ENCODE peak calls at places on chromosomes 7 and 10, in four cellular contexts. I, J, G and L are unnamed samples.

GRCh38 chr10:127563718-127564553 is 14.8 kb downstream of the NPS start:
- DNase-seq in I (no peak), J (no peak), G (peak), L (no peak)

GRCh38 chr10:48599830-48600134 is 5.1 kb downstream of the ARHGAP22 start:
- DNase-seq in I (no peak), J (no peak), G (no peak), L (no peak)

GRCh38 chr10:84571146-84571545 is 242.8 kb downstream of the CCSER2 start:
- DNase-seq in I (no peak), J (no peak), G (no peak), L (no peak)

GRCh38 chr10:113746188-113746950 is 5.1 kb upstream of the PLEKHS1 start:
- DNase-seq in I (no peak), J (no peak), G (no peak), L (no peak)

GRCh38 chr10:96660297-96660696 is 60.0 kb downstream of the PIK3AP1 start:
- DNase-seq in I (no peak), J (no peak), G (no peak), L (no peak)

GRCh38 chr10:118712080-118712479 is 42.7 kb downstream of the CACUL1 start:
- DNase-seq in I (no peak), J (no peak), G (no peak), L (no peak)

GRCh38 chr7:33195264-33195663 is 65.9 kb downstream of the BBS9 start:
- DNase-seq in I (no peak), J (no peak), G (peak), L (no peak)

GRCh38 chr10:132817701-132818211 is 31.8 kb upstream of the NKX6-2 start:
- DNase-seq in I (peak), J (no peak), G (no peak), L (no peak)

GRCh38 chr10:89602919-89603318 is 42.1 kb downstream of the PANK1 start:
- DNase-seq in I (no peak), J (no peak), G (no peak), L (no peak)

GRCh38 chr7:12884033-12884432 is 196.6 kb downstream of the ARL4A start:
- DNase-seq in I (no peak), J (no peak), G (no peak), L (no peak)

GRCh38 chr7:135291809-135292253 is 58.2 kb downstream of the STRA8 start:
- DNase-seq in I (no peak), J (no peak), G (peak), L (no peak)

GRCh38 chr7:151968357-151968756 is 12.1 kb downstream of the GALNTL5 start:
- DNase-seq in I (peak), J (no peak), G (no peak), L (no peak)

GRCh38 chr10:133159950-133160812 is at the start of gene KNDC1:
- DNase-seq in I (no peak), J (no peak), G (no peak), L (no peak)

GRCh38 chr10:34294137-34294536 is 521.0 kb downstream of the PARD3 start:
- DNase-seq in I (no peak), J (no peak), G (no peak), L (no peak)

GRCh38 chr7:73761854-73762658 is 8.0 kb downstream of the CLDN3 start:
- DNase-seq in I (no peak), J (no peak), G (no peak), L (no peak)

GRCh38 chr7:52365349-52365748 is 670.1 kb upstream of the POM121L12 start:
- DNase-seq in I (no peak), J (no peak), G (no peak), L (no peak)

GRCh38 chr10:123882177-123882576 is 9.4 kb downstream of the CPXM2 start:
- DNase-seq in I (no peak), J (no peak), G (no peak), L (peak)

GRCh38 chr10:44263771-44264170 is 121.1 kb downstream of the CXCL12 start:
- DNase-seq in I (no peak), J (no peak), G (no peak), L (no peak)
- H3K4me3 ChIP-seq in I (no peak), J (no peak), G (no peak), L (no peak)

DNA sequence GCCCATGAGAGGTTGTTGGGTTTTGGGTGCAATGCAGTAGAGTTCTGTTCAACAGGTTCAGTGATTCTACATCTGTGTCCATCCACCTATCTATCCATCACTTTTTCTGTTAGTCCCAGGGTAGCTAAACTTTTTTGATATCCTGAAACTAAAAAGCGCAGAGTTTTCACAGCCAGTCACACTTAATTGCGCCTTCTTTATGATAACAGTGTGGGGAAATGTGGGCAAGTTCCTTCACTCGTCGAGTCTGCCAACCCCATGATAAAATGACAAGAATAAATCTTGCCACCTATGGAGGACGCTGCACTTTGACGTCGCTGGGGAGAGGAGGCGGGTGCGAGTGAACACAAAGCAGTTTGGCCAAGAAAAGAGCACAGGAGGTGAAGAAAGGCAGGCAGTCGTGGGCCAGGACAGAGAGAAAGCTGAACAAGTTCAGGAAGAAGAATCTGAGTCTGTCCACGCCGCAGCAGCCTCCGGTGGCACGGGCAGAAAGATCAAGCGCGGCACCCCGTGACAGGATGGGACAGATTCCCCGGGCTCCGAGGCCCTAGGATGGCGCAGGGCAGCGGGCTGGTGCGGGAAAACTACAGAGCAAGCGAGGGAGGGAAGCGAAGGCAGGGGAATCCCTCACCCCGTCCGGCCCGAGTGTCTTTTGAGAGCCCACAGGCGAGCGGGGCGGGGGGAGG is 9.2 kb downstream of the SP8 start:
- DNase-seq in I (no peak), J (no peak), G (no peak), L (no peak)
- H3K4me3 ChIP-seq in I (no peak), J (no peak), G (peak), L (peak)

GRCh38 chr10:80158598-80159127 is 26.1 kb downstream of the PLAC9 start:
- DNase-seq in I (peak), J (no peak), G (peak), L (peak)
- H3K4me3 ChIP-seq in I (no peak), J (no peak), G (no peak), L (no peak)

GRCh38 chr10:33025039-33025438 is 67.0 kb upstream of the ITGB1 start:
- DNase-seq in I (no peak), J (no peak), G (no peak), L (no peak)
- H3K4me3 ChIP-seq in I (no peak), J (no peak), G (no peak), L (no peak)

GRCh38 chr7:148340881-148341280 is 249.7 kb upstream of the C7orf33 start:
- DNase-seq in I (no peak), J (no peak), G (no peak), L (no peak)

GRCh38 chr7:148347981-148348380 is 242.6 kb upstream of the C7orf33 start:
- DNase-seq in I (no peak), J (no peak), G (no peak), L (no peak)

GRCh38 chr7:148340438-148340837 is 250.1 kb upstream of the C7orf33 start:
- DNase-seq in I (no peak), J (no peak), G (no peak), L (no peak)

GRCh38 chr7:148348466-148348865 is 242.1 kb upstream of the C7orf33 start:
- DNase-seq in I (no peak), J (no peak), G (no peak), L (no peak)

GRCh38 chr7:148344406-148344805 is 246.2 kb upstream of the C7orf33 start:
- DNase-seq in I (no peak), J (no peak), G (no peak), L (no peak)
- H3K4me3 ChIP-seq in I (no peak), J (no peak), G (no peak), L (no peak)

DNA sequence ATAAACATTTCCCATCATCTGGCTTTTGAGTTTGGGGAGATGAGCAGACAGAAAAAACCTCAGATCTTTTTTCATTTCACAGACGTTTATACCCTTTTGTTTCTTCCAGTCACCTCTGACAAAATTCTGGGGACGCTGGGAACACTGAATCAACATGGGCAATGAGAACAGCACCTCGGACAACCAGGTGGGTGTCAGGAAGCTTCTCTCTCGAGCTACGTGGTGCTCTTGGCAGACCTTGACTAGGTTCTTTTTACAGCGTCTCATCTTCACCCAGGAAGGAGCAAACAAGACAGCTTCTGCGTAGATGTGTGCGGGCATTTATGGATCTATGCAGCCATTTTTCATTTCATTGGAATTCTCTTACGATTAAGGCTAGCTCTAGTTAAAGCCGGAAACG is 32.9 kb downstream of the TACC2 start:
- DNase-seq in I (no peak), J (no peak), G (no peak), L (no peak)
- H3K4me3 ChIP-seq in I (no peak), J (no peak), G (no peak), L (peak)